ENCODE peak calls at places on chromosomes 16 and 17, in nine cellular contexts. One of them, this sample, is unnamed.

GRCh38 chr16:4944333-4945281 is 7.7 kb upstream of the PPL start:
- DNase-seq in H1: no peak
- DNase-seq in K562: peak; percentile 59
- DNase-seq in GM23338: peak; percentile 66
- DNase-seq in spleen: no peak
- DNase-seq in transverse colon: peak; percentile 84
- DNase-seq in HCT116: peak; percentile 84
- DNase-seq in endothelial cell of umbilical vein: peak; percentile 98
- DNase-seq in GM12878: no peak
- DNase-seq in this sample: no peak

GRCh38 chr16:7650446-7650845 is 317.8 kb downstream of the RBFOX1 start:
- DNase-seq in transverse colon: no peak
- DNase-seq in HCT116: no peak
- DNase-seq in K562: no peak
- DNase-seq in GM12878: no peak
- DNase-seq in spleen: no peak
- DNase-seq in H1: no peak
- DNase-seq in endothelial cell of umbilical vein: no peak
- DNase-seq in GM23338: no peak
- DNase-seq in this sample: no peak

GRCh38 chr17:15782809-15783208 is 50.7 kb downstream of the TBC1D26 start:
- DNase-seq in H1: no peak
- DNase-seq in transverse colon: peak; percentile 59
- DNase-seq in GM12878: no peak
- DNase-seq in HCT116: no peak
- DNase-seq in GM23338: peak; percentile 53
- DNase-seq in endothelial cell of umbilical vein: peak; percentile 36
- DNase-seq in K562: no peak
- DNase-seq in spleen: no peak
- DNase-seq in this sample: no peak

GRCh38 chr17:63433746-63434591 is 12.1 kb downstream of the CYB561 start:
- DNase-seq in HCT116: no peak
- DNase-seq in H1: no peak
- DNase-seq in endothelial cell of umbilical vein: no peak
- DNase-seq in K562: no peak
- DNase-seq in GM23338: no peak
- DNase-seq in transverse colon: peak; percentile 49
- DNase-seq in spleen: peak; percentile 76
- DNase-seq in GM12878: no peak
- DNase-seq in this sample: no peak

GRCh38 chr16:89420204-89420603 is 70.2 kb downstream of the ANKRD11 start:
- DNase-seq in K562: no peak
- DNase-seq in spleen: no peak
- DNase-seq in endothelial cell of umbilical vein: no peak
- DNase-seq in GM12878: no peak
- DNase-seq in HCT116: no peak
- DNase-seq in H1: no peak
- DNase-seq in GM23338: no peak
- DNase-seq in transverse colon: no peak
- DNase-seq in this sample: no peak

GRCh38 chr16:11224894-11225676 is 30.9 kb downstream of the SOCS1 start:
- DNase-seq in GM23338: no peak
- DNase-seq in K562: no peak
- DNase-seq in HCT116: no peak
- DNase-seq in H1: no peak
- DNase-seq in transverse colon: peak; percentile 78
- DNase-seq in spleen: peak; percentile 95
- DNase-seq in endothelial cell of umbilical vein: no peak
- DNase-seq in GM12878: peak; percentile 88
- DNase-seq in this sample: no peak

GRCh38 chr16:67632415-67633172 is 12.3 kb upstream of the CARMIL2 start:
- DNase-seq in GM23338: no peak
- DNase-seq in H1: no peak
- DNase-seq in transverse colon: no peak
- DNase-seq in GM12878: no peak
- DNase-seq in K562: no peak
- DNase-seq in HCT116: no peak
- DNase-seq in spleen: no peak
- DNase-seq in endothelial cell of umbilical vein: no peak
- DNase-seq in this sample: no peak

GRCh38 chr16:65875362-65876199 is 490.9 kb upstream of the CDH5 start:
- DNase-seq in GM23338: no peak
- DNase-seq in H1: no peak
- DNase-seq in endothelial cell of umbilical vein: no peak
- DNase-seq in HCT116: no peak
- DNase-seq in spleen: no peak
- DNase-seq in transverse colon: no peak
- DNase-seq in GM12878: no peak
- DNase-seq in K562: no peak
- DNase-seq in this sample: no peak

GRCh38 chr17:22090263-22090935 is 398.1 kb downstream of the KCNJ18 start:
- DNase-seq in K562: peak; percentile 26
- DNase-seq in endothelial cell of umbilical vein: no peak
- DNase-seq in GM23338: no peak
- DNase-seq in GM12878: no peak
- DNase-seq in H1: no peak
- DNase-seq in transverse colon: no peak
- DNase-seq in spleen: no peak
- DNase-seq in HCT116: no peak
- DNase-seq in this sample: no peak

GRCh38 chr17:2237521-2237921 is 66.1 kb downstream of the SMG6 start:
- DNase-seq in GM23338: no peak
- DNase-seq in GM12878: no peak
- DNase-seq in endothelial cell of umbilical vein: peak; percentile 71
- DNase-seq in K562: no peak
- DNase-seq in transverse colon: no peak
- DNase-seq in H1: no peak
- DNase-seq in spleen: no peak
- DNase-seq in HCT116: no peak
- DNase-seq in this sample: no peak

GRCh38 chr17:68161644-68162428 is 86.0 kb upstream of the AMZ2 start:
- DNase-seq in transverse colon: no peak
- DNase-seq in K562: no peak
- DNase-seq in endothelial cell of umbilical vein: no peak
- DNase-seq in GM12878: no peak
- DNase-seq in HCT116: no peak
- DNase-seq in GM23338: no peak
- DNase-seq in spleen: no peak
- DNase-seq in H1: no peak
- DNase-seq in this sample: no peak

GRCh38 chr16:85750827-85751641 is at the start of gene C16orf74:
- DNase-seq in endothelial cell of umbilical vein: peak; percentile 34
- DNase-seq in transverse colon: peak; percentile 64
- DNase-seq in GM12878: no peak
- DNase-seq in GM23338: peak; percentile 69
- DNase-seq in K562: peak; percentile 83
- DNase-seq in spleen: peak; percentile 89
- DNase-seq in H1: no peak
- DNase-seq in HCT116: no peak
- DNase-seq in this sample: no peak

GRCh38 chr17:28948873-28949184 is 2.5 kb downstream of the PHF12 start:
- DNase-seq in GM23338: peak; percentile 73
- DNase-seq in spleen: no peak
- DNase-seq in endothelial cell of umbilical vein: no peak
- DNase-seq in GM12878: no peak
- DNase-seq in transverse colon: no peak
- DNase-seq in H1: no peak
- DNase-seq in HCT116: no peak
- DNase-seq in K562: no peak
- DNase-seq in this sample: no peak

GRCh38 chr16:30786936-30787612 is at the start of gene ZNF629:
- DNase-seq in K562: peak; percentile 85
- DNase-seq in spleen: no peak
- DNase-seq in endothelial cell of umbilical vein: peak; percentile 45
- DNase-seq in transverse colon: peak; percentile 73
- DNase-seq in H1: no peak
- DNase-seq in GM23338: peak; percentile 95
- DNase-seq in HCT116: peak; percentile 39
- DNase-seq in GM12878: no peak
- DNase-seq in this sample: no peak

GRCh38 chr17:80720624-80721577 is 176.3 kb downstream of the RPTOR start:
- DNase-seq in GM23338: no peak
- DNase-seq in K562: no peak
- DNase-seq in GM12878: no peak
- DNase-seq in H1: no peak
- DNase-seq in transverse colon: peak; percentile 37
- DNase-seq in spleen: no peak
- DNase-seq in HCT116: no peak
- DNase-seq in endothelial cell of umbilical vein: no peak
- DNase-seq in this sample: no peak

GRCh38 chr17:9802294-9802693 is 10.9 kb upstream of the DHRS7C start:
- DNase-seq in K562: no peak
- DNase-seq in spleen: no peak
- DNase-seq in endothelial cell of umbilical vein: no peak
- DNase-seq in GM12878: no peak
- DNase-seq in GM23338: no peak
- DNase-seq in transverse colon: no peak
- DNase-seq in HCT116: peak; percentile 38
- DNase-seq in H1: no peak
- DNase-seq in this sample: no peak

GRCh38 chr17:65463242-65463641 is 98.2 kb downstream of the AXIN2 start:
- DNase-seq in spleen: no peak
- DNase-seq in GM23338: no peak
- DNase-seq in endothelial cell of umbilical vein: no peak
- DNase-seq in H1: no peak
- DNase-seq in transverse colon: no peak
- DNase-seq in HCT116: no peak
- DNase-seq in K562: no peak
- DNase-seq in GM12878: no peak
- DNase-seq in this sample: no peak

GRCh38 chr17:74770498-74771318 is 5.4 kb downstream of the NAT9 start:
- DNase-seq in GM23338: peak; percentile 85
- DNase-seq in H1: no peak
- DNase-seq in spleen: peak; percentile 94
- DNase-seq in K562: peak; percentile 54
- DNase-seq in transverse colon: peak; percentile 85
- DNase-seq in endothelial cell of umbilical vein: peak; percentile 43
- DNase-seq in HCT116: peak; percentile 41
- DNase-seq in GM12878: no peak
- DNase-seq in this sample: no peak

GRCh38 chr17:82933911-82934310 is 94.1 kb upstream of the ZNF750 start:
- DNase-seq in endothelial cell of umbilical vein: no peak
- DNase-seq in H1: no peak
- DNase-seq in K562: no peak
- DNase-seq in GM23338: peak; percentile 30
- DNase-seq in spleen: peak; percentile 32
- DNase-seq in GM12878: no peak
- DNase-seq in HCT116: no peak
- DNase-seq in transverse colon: peak; percentile 5
- DNase-seq in this sample: no peak

GRCh38 chr17:79934653-79934970 is 95.4 kb upstream of the CBX4 start:
- DNase-seq in transverse colon: no peak
- DNase-seq in K562: no peak
- DNase-seq in spleen: no peak
- DNase-seq in H1: no peak
- DNase-seq in GM12878: no peak
- DNase-seq in GM23338: no peak
- DNase-seq in HCT116: no peak
- DNase-seq in endothelial cell of umbilical vein: no peak
- DNase-seq in this sample: no peak

DNA sequence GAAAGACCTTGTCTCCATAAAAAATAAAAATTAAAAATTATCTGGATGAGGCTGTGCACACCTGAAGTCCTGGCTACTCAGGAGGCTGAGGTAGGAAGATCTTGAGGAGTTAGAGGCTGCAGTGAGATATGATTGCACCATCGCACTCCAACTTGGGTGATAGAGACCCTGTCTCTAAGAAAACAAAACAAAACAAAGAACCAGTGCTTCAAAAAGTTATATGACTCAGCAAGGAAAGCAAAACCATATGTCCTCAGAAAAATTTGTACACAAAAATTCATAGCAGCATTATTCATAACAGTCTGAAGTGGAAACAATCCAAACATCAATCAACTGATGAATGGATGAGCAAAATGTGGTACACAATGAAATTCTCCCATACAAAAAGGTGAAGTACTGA is 48.9 kb downstream of the SLFN5 start:
- DNase-seq in GM12878: no peak
- DNase-seq in H1: no peak
- DNase-seq in GM23338: no peak
- DNase-seq in K562: no peak
- DNase-seq in endothelial cell of umbilical vein: no peak
- DNase-seq in transverse colon: no peak
- DNase-seq in HCT116: no peak
- DNase-seq in spleen: no peak
- DNase-seq in this sample: no peak
- TF ChIP-seq POLR2AphosphoS5 in GM12878: no peak
- TF ChIP-seq POLR2AphosphoS5 in H1: no peak
- TF ChIP-seq POLR2AphosphoS5 in GM23338: no peak
- TF ChIP-seq POLR2AphosphoS5 in K562: no peak
- TF ChIP-seq POLR2AphosphoS5 in endothelial cell of umbilical vein: no peak
- TF ChIP-seq POLR2AphosphoS5 in transverse colon: no peak
- TF ChIP-seq POLR2AphosphoS5 in HCT116: no peak
- TF ChIP-seq POLR2AphosphoS5 in spleen: no peak
- TF ChIP-seq POLR2AphosphoS5 in this sample: no peak

DNA sequence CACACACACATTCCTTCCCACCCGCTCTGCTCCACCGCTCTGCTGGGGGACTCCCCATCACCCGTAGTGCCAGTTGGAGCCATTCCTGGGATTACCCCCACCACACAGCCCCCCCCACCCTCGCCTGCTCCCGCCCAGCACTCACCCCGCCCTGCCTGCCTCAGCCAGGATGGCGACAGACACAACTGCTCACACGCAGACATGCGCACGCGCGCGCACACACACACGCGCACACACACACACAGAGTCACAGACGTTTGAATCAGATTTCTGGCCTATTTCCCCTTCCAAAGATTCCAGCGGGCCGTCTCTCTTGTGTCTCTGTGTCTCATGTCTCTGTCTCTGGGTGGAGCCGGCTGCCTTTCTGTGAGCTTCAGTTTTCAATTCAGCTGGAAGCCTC is 4.4 kb downstream of the CACNA1G start:
- DNase-seq in GM23338: no peak
- DNase-seq in transverse colon: peak; percentile 48
- DNase-seq in endothelial cell of umbilical vein: no peak
- DNase-seq in spleen: no peak
- DNase-seq in GM12878: no peak
- DNase-seq in K562: no peak
- DNase-seq in HCT116: no peak
- DNase-seq in H1: no peak
- DNase-seq in this sample: no peak
- H3K4me1 ChIP-seq in GM23338: peaks cover 29% of the 10 kb centered on the region
- H3K4me1 ChIP-seq in transverse colon: peaks cover 18% of the 10 kb centered on the region
- H3K4me1 ChIP-seq in endothelial cell of umbilical vein: peaks cover 7% of the 10 kb centered on the region
- H3K4me1 ChIP-seq in spleen: peaks cover 41% of the 10 kb centered on the region
- H3K4me1 ChIP-seq in GM12878: peaks cover 3% of the 10 kb centered on the region
- H3K4me1 ChIP-seq in K562: peaks cover 23% of the 10 kb centered on the region
- H3K4me1 ChIP-seq in HCT116: peaks cover 13% of the 10 kb centered on the region
- H3K4me1 ChIP-seq in H1: no peaks in the 10 kb centered on the region
- H3K4me1 ChIP-seq in this sample: peaks cover 54% of the 10 kb centered on the region

GRCh38 chr16:73015612-73016487 is 32.1 kb downstream of the ZFHX3 start:
- DNase-seq in GM23338: no peak
- DNase-seq in spleen: no peak
- DNase-seq in H1: no peak
- DNase-seq in endothelial cell of umbilical vein: no peak
- DNase-seq in K562: no peak
- DNase-seq in HCT116: peak; percentile 66
- DNase-seq in GM12878: peak; percentile 83
- DNase-seq in transverse colon: peak; percentile 14
- DNase-seq in this sample: no peak
- H3K4me3 ChIP-seq in GM23338: no peak overlapping the region
- H3K4me3 ChIP-seq in spleen: no peak overlapping the region
- H3K4me3 ChIP-seq in H1: no peak overlapping the region
- H3K4me3 ChIP-seq in endothelial cell of umbilical vein: no peak overlapping the region
- H3K4me3 ChIP-seq in K562: no peak overlapping the region
- H3K4me3 ChIP-seq in HCT116: no peak overlapping the region
- H3K4me3 ChIP-seq in GM12878: peak overlapping the region; percentile 5
- H3K4me3 ChIP-seq in transverse colon: no peak overlapping the region
- H3K4me3 ChIP-seq in this sample: no peak overlapping the region

GRCh38 chr17:699350-699749 is 15.3 kb downstream of the VPS53 start:
- DNase-seq in transverse colon: no peak
- DNase-seq in GM23338: no peak
- DNase-seq in HCT116: no peak
- DNase-seq in spleen: no peak
- DNase-seq in endothelial cell of umbilical vein: peak; percentile 43
- DNase-seq in H1: no peak
- DNase-seq in K562: no peak
- DNase-seq in GM12878: no peak
- DNase-seq in this sample: no peak
- TF ChIP-seq POLR2AphosphoS5 in transverse colon: no peak
- TF ChIP-seq POLR2AphosphoS5 in GM23338: no peak
- TF ChIP-seq POLR2AphosphoS5 in HCT116: no peak
- TF ChIP-seq POLR2AphosphoS5 in spleen: no peak
- TF ChIP-seq POLR2AphosphoS5 in endothelial cell of umbilical vein: no peak
- TF ChIP-seq POLR2AphosphoS5 in H1: no peak
- TF ChIP-seq POLR2AphosphoS5 in K562: no peak
- TF ChIP-seq POLR2AphosphoS5 in GM12878: no peak
- TF ChIP-seq POLR2AphosphoS5 in this sample: no peak